ENCODE peak calls at places on chromosomes 13 and 19, in eight cellular contexts. E is Caco-2, D is gastrocnemius medialis, A is left lung, I is bronchial epithelial cell, P is cardiac fibroblast, N is transverse colon, L is adrenal gland. B is an unnamed sample.

GRCh38 chr13:39144941-39145533 is 106.8 kb downstream of the NHLRC3 start:
- DNase-seq in E (peak; percentile 47), D (peak; percentile 24), A (no peak), I (peak; percentile 70), P (peak; percentile 84), N (peak; percentile 33), L (peak; percentile 52), B (no peak)

GRCh38 chr19:13838943-13839192 is 38.1 kb upstream of the NANOS3 start:
- DNase-seq in E (no peak), D (no peak), A (no peak), I (no peak), P (no peak), N (no peak), L (peak; percentile 89), B (no peak)

GRCh38 chr13:20359335-20359734 is 127.2 kb upstream of the GJB6 start:
- DNase-seq in E (no peak), D (no peak), A (no peak), I (peak; percentile 100), P (peak; percentile 98), N (no peak), L (no peak), B (peak; percentile 96)

GRCh38 chr19:22608441-22608840 is 25.7 kb upstream of the ZNF492 start:
- DNase-seq in E (no peak), D (no peak), A (no peak), I (no peak), P (no peak), N (no peak), L (no peak), B (no peak)

GRCh38 chr13:85724554-85725432 is 74.4 kb downstream of the SLITRK6 start:
- DNase-seq in E (no peak), D (no peak), A (no peak), I (peak; percentile 79), P (no peak), N (no peak), L (no peak), B (no peak)

GRCh38 chr13:30576528-30576927 is 41.2 kb upstream of the USPL1 start:
- DNase-seq in E (no peak), D (no peak), A (no peak), I (peak; percentile 31), P (peak; percentile 46), N (peak; percentile 11), L (peak; percentile 67), B (no peak)

GRCh38 chr19:32750441-32751055 is 31.0 kb downstream of the TDRD12 start:
- DNase-seq in E (no peak), D (no peak), A (no peak), I (no peak), P (no peak), N (no peak), L (no peak), B (no peak)

GRCh38 chr19:48405850-48406249 is 12.4 kb downstream of the GRIN2D start:
- DNase-seq in E (peak; percentile 58), D (no peak), A (no peak), I (peak; percentile 49), P (no peak), N (no peak), L (no peak), B (no peak)

GRCh38 chr19:41427647-41428480 is 690 bp upstream of the B3GNT8 start:
- DNase-seq in E (no peak), D (no peak), A (peak; percentile 70), I (no peak), P (no peak), N (peak; percentile 45), L (peak; percentile 48), B (no peak)

GRCh38 chr19:55641376-55642152 is 762 bp downstream of the ZNF580 start:
- DNase-seq in E (peak; percentile 51), D (no peak), A (no peak), I (no peak), P (peak; percentile 36), N (no peak), L (peak; percentile 53), B (no peak)

GRCh38 chr13:112603641-112604220 is 15.8 kb upstream of the TUBGCP3 start:
- DNase-seq in E (no peak), D (no peak), A (no peak), I (no peak), P (peak; percentile 42), N (no peak), L (no peak), B (no peak)

GRCh38 chr13:32947886-32948285 is 68.3 kb upstream of the KL start:
- DNase-seq in E (no peak), D (no peak), A (no peak), I (no peak), P (no peak), N (no peak), L (no peak), B (no peak)

GRCh38 chr19:54329476-54330165 is 9.3 kb downstream of the LILRA4 start:
- DNase-seq in E (no peak), D (no peak), A (no peak), I (no peak), P (no peak), N (no peak), L (no peak), B (no peak)

GRCh38 chr19:46610413-46610775 is 9.3 kb downstream of the CALM3 start:
- DNase-seq in E (no peak), D (peak; percentile 2), A (no peak), I (no peak), P (no peak), N (peak; percentile 2), L (no peak), B (no peak)

GRCh38 chr19:3146677-3147100 is 10.9 kb downstream of the GNA15 start:
- DNase-seq in E (no peak), D (no peak), A (no peak), I (no peak), P (no peak), N (peak; percentile 30), L (no peak), B (no peak)

GRCh38 chr19:41323023-41323422 is 13.1 kb downstream of the CCDC97 start:
- DNase-seq in E (no peak), D (no peak), A (no peak), I (no peak), P (peak; percentile 75), N (no peak), L (peak; percentile 61), B (no peak)

GRCh38 chr19:29785955-29786589 is 25.7 kb upstream of the CCNE1 start:
- DNase-seq in E (no peak), D (no peak), A (no peak), I (no peak), P (no peak), N (no peak), L (no peak), B (no peak)

GRCh38 chr13:68666774-68667397 is 1436.8 kb upstream of the PCDH9 start:
- DNase-seq in E (no peak), D (no peak), A (no peak), I (no peak), P (no peak), N (no peak), L (no peak), B (no peak)

DNA sequence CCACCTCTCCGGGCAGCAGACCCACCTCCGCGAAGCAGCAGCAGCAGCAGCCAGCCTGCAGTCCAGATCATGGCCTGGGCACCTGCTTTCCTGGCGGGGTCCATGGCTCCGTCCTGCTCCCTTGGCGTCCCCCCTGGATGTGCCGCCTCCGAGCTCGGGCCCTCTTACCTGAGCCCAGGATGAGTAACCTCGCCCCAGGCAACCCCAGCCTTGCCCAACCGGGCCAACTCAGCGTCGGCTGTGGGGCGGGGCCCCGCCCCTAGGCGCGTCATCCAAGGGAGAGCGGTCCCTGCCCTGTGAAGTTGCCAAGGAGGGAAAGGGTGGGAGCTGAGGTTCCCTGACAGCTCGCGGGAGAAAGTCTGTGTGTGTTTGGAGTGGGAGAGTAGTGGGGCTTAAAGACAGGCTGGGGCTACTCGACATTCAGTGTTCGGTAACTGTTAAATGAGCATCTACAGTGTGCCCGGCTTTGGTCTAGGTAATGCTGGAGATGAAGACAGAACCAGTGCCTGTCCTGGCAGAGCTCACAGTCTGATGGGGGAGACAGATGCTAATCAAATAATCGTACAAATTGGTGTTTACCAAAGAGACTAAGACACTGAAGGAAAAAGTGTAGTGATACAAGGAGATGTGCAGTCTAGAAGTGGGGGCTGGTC is at the start of gene LYPD3:
- DNase-seq in E (peak; percentile 49), D (no peak), A (peak; percentile 44), I (peak; percentile 90), P (peak; percentile 41), N (peak; percentile 64), L (peak; percentile 49), B (peak; percentile 97)
- H3K4me3 ChIP-seq in E (peak within 1 kb of the TSS; percentile 64), D (peak within 1 kb of the TSS; percentile 94), A (peak within 1 kb of the TSS; percentile 66), I (peak within 1 kb of the TSS; percentile 64), P (peak within 1 kb of the TSS; percentile 76), N (no peak within 1 kb of the TSS), L (no peak within 1 kb of the TSS), B (peak within 1 kb of the TSS; percentile 52)

DNA sequence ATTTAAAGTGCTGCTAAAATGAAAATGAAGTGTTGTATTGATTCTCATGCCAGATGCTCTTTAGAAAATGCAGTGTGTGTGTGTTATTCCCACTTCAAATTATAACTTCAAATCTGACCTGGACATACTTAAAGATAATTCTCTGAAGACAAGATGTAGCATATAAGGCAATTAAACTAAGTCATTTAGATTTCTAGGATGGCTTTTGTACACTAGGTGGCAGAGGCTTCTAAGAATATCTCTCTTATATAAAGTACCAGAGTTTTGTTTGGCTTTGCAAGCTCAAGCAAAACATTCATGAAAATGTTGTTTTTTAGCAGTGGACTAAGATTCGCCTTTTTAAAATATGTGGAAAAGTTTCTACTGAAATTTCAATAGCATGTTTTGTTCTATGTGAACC is 407.2 kb downstream of the GPC5 start:
- DNase-seq in E (no peak), D (no peak), A (no peak), I (no peak), P (no peak), N (no peak), L (no peak), B (no peak)
- TF ChIP-seq CTCF in E (no peak), D (no peak), A (no peak), I (no peak), P (no peak), N (no peak), L (no peak), B (peak; percentile 32)

DNA sequence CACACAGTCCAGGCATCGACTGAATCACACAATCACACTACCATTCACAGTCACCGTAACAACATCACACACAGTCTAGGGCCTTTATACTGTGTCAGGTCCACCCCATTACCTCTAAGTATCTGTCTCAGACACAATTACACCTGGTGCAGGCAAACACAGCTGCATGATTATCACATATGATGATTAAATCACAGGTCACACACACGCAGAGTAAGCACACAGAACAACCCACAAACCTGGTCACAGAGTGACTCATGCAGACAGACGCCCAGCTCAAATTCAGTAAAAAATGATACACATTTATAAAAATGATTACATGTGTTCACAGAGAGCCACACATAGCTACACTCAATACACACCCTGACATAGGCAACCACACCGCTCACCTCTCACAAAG is 1.2 kb upstream of the ZSCAN22 start:
- DNase-seq in E (no peak), D (no peak), A (no peak), I (peak; percentile 82), P (peak; percentile 40), N (no peak), L (no peak), B (no peak)
- H3K4me3 ChIP-seq in E (peak overlapping the region; percentile 79), D (no peak overlapping the region), A (peak overlapping the region; percentile 59), I (peak overlapping the region; percentile 74), P (peak overlapping the region; percentile 91), N (no peak overlapping the region), L (no peak overlapping the region), B (peak overlapping the region; percentile 75)

DNA sequence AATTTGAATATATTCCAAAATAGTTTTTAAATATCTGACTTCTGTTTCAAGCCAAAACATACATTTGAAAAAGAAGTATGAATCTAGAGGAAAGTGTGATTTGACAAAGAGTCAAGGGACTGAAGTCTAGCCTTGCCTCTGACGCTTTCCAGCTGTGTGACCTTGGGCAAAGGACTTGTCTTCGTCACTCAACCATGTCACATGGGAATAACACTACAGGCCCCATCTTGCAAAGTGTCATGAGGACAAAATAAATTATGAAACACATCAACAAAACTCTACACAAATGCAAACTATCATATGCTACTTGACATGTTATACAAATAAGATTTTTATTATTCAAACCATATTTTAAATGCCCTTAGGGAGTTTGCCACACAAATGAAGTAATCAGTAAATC is 73.0 kb downstream of the CYSLTR2 start:
- DNase-seq in E (no peak), D (no peak), A (no peak), I (no peak), P (no peak), N (no peak), L (peak; percentile 64), B (no peak)
- TF ChIP-seq CTCF in E (no peak), D (no peak), A (no peak), I (no peak), P (no peak), N (no peak), L (no peak), B (no peak)

B was measured in RWPE2.